ENCODE peak calls at places on chromosomes 1 and 21, in seven cellular contexts. J is heart left ventricle, B is Daoy, X is omental fat pad, Z is uterus, C is NCI-H1417 treated with DMSO at 0.1 percent for 48 hours, Y is dorsolateral prefrontal cortex. L is an unnamed sample.

GRCh38 chr1:240712014-240712731 is 100.2 kb upstream of the GREM2 start:
- DNase-seq in Z (no peak), J (no peak), Y (no peak), C (no peak), B (no peak), X (no peak), L (no peak)

GRCh38 chr21:33755354-33755753 is 113.1 kb downstream of the ITSN1 start:
- DNase-seq in C (no peak), B (no peak), J (no peak), Z (no peak), X (no peak), Y (no peak), L (no peak)

GRCh38 chr1:7454052-7454815 is 316.9 kb upstream of the VAMP3 start:
- DNase-seq in Z (no peak), J (no peak), X (no peak), C (no peak), B (peak), Y (no peak), L (peak)

GRCh38 chr1:114677691-114678090 is 7.8 kb upstream of the DENND2C start:
- DNase-seq in X (no peak), Y (no peak), Z (no peak), J (no peak), C (no peak), B (no peak), L (no peak)

GRCh38 chr1:203368624-203369451 is 17.9 kb upstream of the FMOD start:
- DNase-seq in X (no peak), B (peak), J (no peak), C (no peak), Z (peak), Y (no peak), L (no peak)

GRCh38 chr1:18800258-18800657 is 59.2 kb downstream of the TAS1R2 start:
- DNase-seq in Z (no peak), Y (no peak), X (no peak), C (no peak), J (no peak), B (peak), L (no peak)

GRCh38 chr21:42047821-42048613 is 23.1 kb upstream of the UMODL1 start:
- DNase-seq in J (no peak), C (no peak), B (peak), Z (peak), X (no peak), Y (no peak), L (no peak)

GRCh38 chr1:178566187-178566586 is 53.3 kb downstream of the TEX35 start:
- DNase-seq in C (no peak), Z (no peak), J (no peak), B (peak), X (no peak), Y (no peak), L (no peak)

GRCh38 chr1:31831397-31832378 is 15.9 kb upstream of the SPOCD1 start:
- DNase-seq in Y (no peak), C (no peak), J (no peak), Z (no peak), B (peak), X (no peak), L (no peak)

L was measured in substantia nigra.